ENCODE peak calls at places on chromosomes 13 and 19, in four cellular contexts. K is mammary epithelial cell, Q is hepatocyte, E is fibroblast of lung. H is an unnamed sample.

GRCh38 chr19:10353793-10354391 is 14.5 kb upstream of the ICAM3 start:
- DNase-seq in K (no peak), Q (peak; percentile 78), E (peak; percentile 26), H (peak; percentile 33)

GRCh38 chr19:33826521-33826920 is 29.9 kb downstream of the KCTD15 start:
- DNase-seq in K (no peak), Q (no peak), E (no peak), H (no peak)

GRCh38 chr13:26280295-26280694 is 26.4 kb downstream of the CDK8 start:
- DNase-seq in K (peak; percentile 88), Q (no peak), E (peak; percentile 9), H (no peak)

GRCh38 chr13:45335397-45336024 is 5.5 kb downstream of the TPT1 start:
- DNase-seq in K (no peak), Q (no peak), E (no peak), H (no peak)

GRCh38 chr13:67736646-67737420 is 506.7 kb upstream of the PCDH9 start:
- DNase-seq in K (no peak), Q (peak; percentile 55), E (peak; percentile 90), H (no peak)

GRCh38 chr19:53982056-53982455 is 9.4 kb upstream of the CACNG6 start:
- DNase-seq in K (no peak), Q (peak; percentile 55), E (no peak), H (peak; percentile 41)

GRCh38 chr19:43469160-43469480 is 3.7 kb upstream of the LYPD3 start:
- DNase-seq in K (no peak), Q (no peak), E (no peak), H (no peak)

GRCh38 chr19:47226426-47227346 is 4.3 kb downstream of the BBC3 start:
- DNase-seq in K (peak; percentile 50), Q (peak; percentile 79), E (peak; percentile 79), H (peak; percentile 54)

GRCh38 chr13:49220035-49220855 is at the start of gene MLNR:
- DNase-seq in K (peak; percentile 14), Q (peak; percentile 46), E (peak; percentile 33), H (peak; percentile 14)

GRCh38 chr13:32261567-32261966 is 53.6 kb downstream of the ZAR1L start:
- DNase-seq in K (peak; percentile 60), Q (peak; percentile 76), E (peak; percentile 90), H (peak; percentile 99)

GRCh38 chr13:44385401-44385800 is 11.8 kb downstream of the SERP2 start:
- DNase-seq in K (no peak), Q (no peak), E (no peak), H (no peak)

GRCh38 chr13:105363747-105364177 is 1171.7 kb downstream of the EFNB2 start:
- DNase-seq in K (no peak), Q (no peak), E (peak; percentile 6), H (peak; percentile 37)

GRCh38 chr19:58330458-58330857 is 3.7 kb downstream of the ZSCAN22 start:
- DNase-seq in K (peak; percentile 83), Q (peak; percentile 31), E (peak; percentile 83), H (peak; percentile 22)

GRCh38 chr19:51064534-51065220 is at the start of gene KLK13:
- DNase-seq in K (peak; percentile 12), Q (peak; percentile 63), E (no peak), H (no peak)

GRCh38 chr13:100550433-100550832 is 38.2 kb downstream of the GGACT start:
- DNase-seq in K (no peak), Q (peak; percentile 49), E (peak; percentile 52), H (no peak)

GRCh38 chr13:30874561-30874960 is 31.5 kb upstream of the MEDAG start:
- DNase-seq in K (no peak), Q (no peak), E (no peak), H (no peak)

GRCh38 chr13:35343417-35343816 is 133.1 kb downstream of the MAB21L1 start:
- DNase-seq in K (no peak), Q (no peak), E (no peak), H (no peak)

GRCh38 chr13:91817250-91817649 is 418.8 kb downstream of the GPC5 start:
- DNase-seq in K (peak; percentile 3), Q (peak; percentile 15), E (peak; percentile 66), H (peak; percentile 19)

GRCh38 chr13:95559100-95559499 is 6.6 kb downstream of the CLDN10 start:
- DNase-seq in K (no peak), Q (no peak), E (no peak), H (no peak)

GRCh38 chr19:33814181-33815165 is 17.8 kb downstream of the KCTD15 start:
- DNase-seq in K (no peak), Q (no peak), E (peak; percentile 21), H (peak; percentile 84)

GRCh38 chr19:13169769-13170168 is 19.6 kb downstream of the IER2 start:
- DNase-seq in K (peak; percentile 89), Q (peak; percentile 70), E (peak; percentile 44), H (no peak)

GRCh38 chr19:7637374-7638256 is 705 bp downstream of the STXBP2 start:
- DNase-seq in K (peak; percentile 8), Q (peak; percentile 76), E (no peak), H (peak; percentile 22)
- H3K4me3 ChIP-seq in K (peak overlapping the region; percentile 58), Q (peak overlapping the region; percentile 75), E (no peak overlapping the region), H (peak overlapping the region; percentile 42)

DNA sequence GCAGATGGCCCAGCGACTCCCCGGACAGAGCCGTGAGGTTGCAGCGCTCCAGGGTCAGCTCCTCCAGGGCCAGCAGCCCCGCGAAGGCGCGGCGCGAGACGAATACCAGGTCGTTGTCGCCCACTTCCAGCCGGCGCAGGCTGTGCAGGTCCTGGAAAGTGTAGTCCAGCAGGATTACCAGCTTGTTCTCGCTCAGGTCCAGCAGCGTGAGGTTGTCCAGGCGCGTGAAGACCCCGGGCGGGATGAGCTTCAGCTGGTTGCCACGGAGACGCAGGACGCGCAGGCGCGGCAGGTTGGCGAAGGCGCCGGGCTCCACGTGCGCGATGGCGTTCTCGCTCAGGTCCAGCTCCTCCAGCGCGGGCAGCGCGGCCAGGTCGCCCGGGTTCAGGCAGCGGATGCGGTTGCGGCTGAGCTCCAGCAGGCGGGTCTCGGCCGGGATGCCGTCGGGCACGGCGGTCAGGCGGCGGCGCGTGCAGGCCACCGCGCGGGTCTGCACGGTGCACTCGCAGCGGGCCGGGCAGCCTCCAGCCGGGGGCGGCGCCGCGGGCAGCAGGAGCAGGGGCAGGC is 9.3 kb upstream of the PEAK3 start:
- DNase-seq in K (peak; percentile 29), Q (no peak), E (no peak), H (peak; percentile 26)
- TF ChIP-seq EZH2 in K (no peak), Q (no peak), E (peak; percentile 79), H (peak; percentile 89)

GRCh38 chr19:14383898-14384669 is 2.8 kb downstream of the ADGRE5 start:
- DNase-seq in K (peak; percentile 44), Q (no peak), E (peak; percentile 49), H (no peak)

GRCh38 chr19:14383556-14383897 is 2.3 kb downstream of the ADGRE5 start:
- DNase-seq in K (no peak), Q (no peak), E (peak; percentile 67), H (no peak)

GRCh38 chr19:14381689-14382474 is 638 bp downstream of the ADGRE5 start:
- DNase-seq in K (peak; percentile 58), Q (no peak), E (peak; percentile 44), H (no peak)

GRCh38 chr19:14390548-14390947 is 9.3 kb downstream of the ADGRE5 start:
- DNase-seq in K (no peak), Q (no peak), E (no peak), H (no peak)

GRCh38 chr19:14385492-14385891 is 4.2 kb downstream of the ADGRE5 start:
- DNase-seq in K (no peak), Q (no peak), E (no peak), H (no peak)
- H3K4me3 ChIP-seq in K (no peak overlapping the region), Q (no peak overlapping the region), E (no peak overlapping the region), H (no peak overlapping the region)

DNA sequence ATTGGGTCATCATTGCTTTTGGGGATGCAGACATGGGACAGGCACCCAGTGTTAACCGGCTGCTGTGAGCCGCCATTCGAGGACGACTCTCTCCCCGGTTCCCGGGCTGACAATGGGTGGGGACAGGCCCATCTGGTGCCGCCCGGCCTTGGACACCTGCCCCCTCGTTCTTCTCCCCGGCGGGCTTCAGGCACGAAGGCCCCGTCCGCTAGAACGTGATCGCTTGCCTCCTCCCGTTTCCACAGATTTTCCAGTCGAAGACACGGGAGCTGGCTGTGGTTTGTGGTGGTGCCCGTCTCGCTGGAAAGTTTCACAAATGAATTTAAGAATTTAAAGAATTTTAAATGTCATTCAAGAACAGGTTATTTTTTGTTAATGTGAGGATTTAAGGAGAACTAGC is 2.0 kb downstream of the PALM start:
- DNase-seq in K (no peak), Q (no peak), E (no peak), H (no peak)
- TF ChIP-seq EZH2 in K (no peak), Q (no peak), E (no peak), H (no peak)

GRCh38 chr19:1168877-1169791 is 4.9 kb downstream of the SBNO2 start:
- DNase-seq in K (peak; percentile 92), Q (no peak), E (peak; percentile 86), H (no peak)
- H3K4me3 ChIP-seq in K (peak overlapping the region; percentile 67), Q (no peak overlapping the region), E (peak overlapping the region; percentile 59), H (no peak overlapping the region)

DNA sequence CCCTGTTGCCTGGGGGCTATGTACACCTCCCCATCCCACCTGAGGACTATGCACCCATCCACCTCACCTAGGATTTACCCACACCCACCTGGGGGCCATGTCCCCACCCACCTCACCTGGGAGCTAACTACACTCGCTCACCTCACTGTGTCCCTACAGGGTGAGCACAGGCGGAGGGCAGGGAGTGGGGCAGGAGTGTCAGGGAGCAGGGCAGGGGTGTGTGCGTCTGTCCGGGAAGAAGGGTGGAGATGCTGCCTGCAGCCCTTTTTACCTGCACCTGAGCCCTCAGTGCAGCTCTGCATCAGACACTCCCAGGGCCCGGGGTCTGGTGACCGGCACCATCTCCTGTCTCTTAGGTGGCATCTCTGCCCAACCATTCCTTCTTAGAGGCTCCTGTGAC is 10.6 kb upstream of the CPAMD8 start:
- DNase-seq in K (no peak), Q (no peak), E (no peak), H (no peak)
- TF ChIP-seq EZH2 in K (no peak), Q (no peak), E (no peak), H (no peak)

H was measured in endothelial cell of umbilical vein.